ENCODE peak calls at places on chromosome 19, in five cellular contexts. G, H, Z, X and E are unnamed samples.

GRCh38 chr19:33604651-33605050 is 17.1 kb upstream of the CHST8 start:
- DNase-seq in G (no peak), H (no peak), Z (no peak), X (no peak), E (no peak)

GRCh38 chr19:6260912-6261636 is 18.7 kb downstream of the MLLT1 start:
- DNase-seq in G (no peak), H (no peak), Z (no peak), X (no peak), E (no peak)

GRCh38 chr19:4977299-4978174 is 8.6 kb downstream of the KDM4B start:
- DNase-seq in G (peak), H (no peak), Z (no peak), X (peak), E (peak)

GRCh38 chr19:548841-549830 is 5.3 kb downstream of the GZMM start:
- DNase-seq in G (no peak), H (no peak), Z (no peak), X (no peak), E (no peak)

GRCh38 chr19:54180691-54181091 is 7.7 kb upstream of the TMC4 start:
- DNase-seq in G (no peak), H (no peak), Z (no peak), X (no peak), E (no peak)

GRCh38 chr19:1171755-1172352 is 2.2 kb downstream of the SBNO2 start:
- DNase-seq in G (no peak), H (no peak), Z (no peak), X (no peak), E (no peak)

GRCh38 chr19:32131037-32131436 is 214.4 kb upstream of the ZNF507 start:
- DNase-seq in G (no peak), H (no peak), Z (no peak), X (no peak), E (no peak)

GRCh38 chr19:10269333-10270179 is 1.4 kb upstream of the ICAM1 start:
- DNase-seq in G (peak), H (peak), Z (peak), X (peak), E (peak)

GRCh38 chr19:50067575-50067974 is 41.8 kb downstream of the ZNF473 start:
- DNase-seq in G (no peak), H (no peak), Z (no peak), X (no peak), E (no peak)

GRCh38 chr19:38135150-38135998 is 88.6 kb downstream of the DPF1 start:
- DNase-seq in G (no peak), H (no peak), Z (no peak), X (peak), E (no peak)

GRCh38 chr19:33273881-33274662 is 28.3 kb downstream of the CEBPA start:
- DNase-seq in G (peak), H (peak), Z (no peak), X (peak), E (no peak)

GRCh38 chr19:719081-719512 is 10.4 kb downstream of the PALM start:
- DNase-seq in G (peak), H (no peak), Z (no peak), X (no peak), E (no peak)

GRCh38 chr19:5137114-5137513 is 168.2 kb downstream of the KDM4B start:
- DNase-seq in G (no peak), H (no peak), Z (no peak), X (no peak), E (no peak)

GRCh38 chr19:48926909-48927308 is 6.6 kb upstream of the DHDH start:
- DNase-seq in G (peak), H (peak), Z (peak), X (peak), E (peak)

GRCh38 chr19:29277107-29277506 is 64.2 kb upstream of the UQCRFS1 start:
- DNase-seq in G (no peak), H (peak), Z (no peak), X (no peak), E (no peak)

GRCh38 chr19:49802836-49803528 is 10.1 kb downstream of the FUZ start:
- DNase-seq in G (no peak), H (no peak), Z (no peak), X (no peak), E (no peak)

GRCh38 chr19:19747357-19748220 is 14.7 kb upstream of the ZNF14 start:
- DNase-seq in G (no peak), H (no peak), Z (no peak), X (no peak), E (no peak)

GRCh38 chr19:39546599-39546998 is 6.6 kb upstream of the EID2 start:
- DNase-seq in G (no peak), H (no peak), Z (no peak), X (no peak), E (no peak)
- TF ChIP-seq CTCF in G (no peak), H (no peak), Z (no peak), X (no peak), E (no peak)

GRCh38 chr19:58474997-58475713 is 997 bp upstream of the ZNF446 start:
- DNase-seq in G (no peak), H (no peak), Z (no peak), X (no peak), E (no peak)

GRCh38 chr19:58476498-58477015 is 405 bp downstream of the ZNF446 start:
- DNase-seq in G (no peak), H (peak), Z (no peak), X (peak), E (no peak)

GRCh38 chr19:58474291-58474996 is 1.7 kb upstream of the ZNF446 start:
- DNase-seq in G (no peak), H (no peak), Z (no peak), X (peak), E (peak)

GRCh38 chr19:58477130-58477529 is 978 bp downstream of the ZNF446 start:
- DNase-seq in G (no peak), H (no peak), Z (no peak), X (no peak), E (no peak)

DNA sequence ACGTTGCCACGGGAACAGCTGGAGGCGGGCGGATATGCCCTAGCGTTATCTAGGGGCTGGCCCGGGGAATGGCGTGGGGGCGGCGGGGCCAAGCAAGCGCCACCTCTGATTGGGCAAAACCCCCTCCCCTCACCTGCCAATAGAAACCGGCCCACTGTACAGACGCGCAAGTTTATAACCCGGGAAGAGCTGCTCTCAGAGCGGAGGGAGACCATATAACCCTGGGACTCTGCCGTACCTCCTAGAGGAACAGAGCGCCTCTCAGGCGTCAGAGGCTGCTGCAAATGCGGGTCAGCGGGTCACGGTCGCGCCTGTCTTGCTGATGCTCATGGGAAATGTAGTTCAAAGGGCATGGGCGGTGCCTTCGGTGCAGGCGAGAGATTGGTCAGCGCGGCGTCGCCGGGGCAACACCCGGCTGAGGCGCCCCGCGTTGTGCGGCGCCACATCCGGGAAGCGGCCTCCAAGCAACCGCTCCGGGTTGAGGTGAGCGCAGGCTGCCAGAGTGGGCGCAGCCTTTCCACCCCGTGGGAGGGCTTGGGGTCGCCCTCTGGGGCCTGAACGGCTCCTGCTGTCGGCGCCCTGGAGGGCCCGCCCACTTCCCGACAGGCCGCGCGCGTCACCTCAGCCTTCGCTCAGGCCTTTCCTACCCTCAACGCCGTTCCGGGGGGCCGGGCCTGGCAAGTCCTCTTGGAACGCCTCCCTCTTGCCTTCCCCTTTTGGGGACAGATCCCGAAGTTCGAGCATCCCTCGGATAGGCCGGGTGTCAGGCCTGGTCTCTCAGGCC is at the start of gene ZNF446:
- DNase-seq in G (peak), H (peak), Z (peak), X (peak), E (peak)
- TF ChIP-seq CTCF in G (no peak), H (no peak), Z (peak), X (no peak), E (no peak)

GRCh38 chr19:56547535-56547934 is 8.8 kb downstream of the ZFP28 start:
- DNase-seq in G (no peak), H (no peak), Z (no peak), X (no peak), E (no peak)
- TF ChIP-seq CTCF in G (no peak), H (no peak), Z (no peak), X (peak), E (no peak)

GRCh38 chr19:3783660-3784584 is 2.3 kb downstream of the MATK start:
- DNase-seq in G (no peak), H (no peak), Z (no peak), X (no peak), E (no peak)
- TF ChIP-seq CTCF in G (no peak), H (peak), Z (no peak), X (peak), E (no peak)

GRCh38 chr19:16185925-16186234 is 670 bp downstream of the FAM32A start:
- DNase-seq in G (no peak), H (no peak), Z (no peak), X (no peak), E (no peak)
- TF ChIP-seq CTCF in G (peak), H (peak), Z (no peak), X (peak), E (peak)

GRCh38 chr19:45828523-45828922 is 13.4 kb upstream of the RSPH6A start:
- DNase-seq in G (no peak), H (no peak), Z (no peak), X (no peak), E (no peak)
- TF ChIP-seq CTCF in G (no peak), H (no peak), Z (no peak), X (no peak), E (no peak)

GRCh38 chr19:11659612-11660011 is 62.3 kb downstream of the ZNF627 start:
- DNase-seq in G (no peak), H (no peak), Z (no peak), X (peak), E (no peak)
- TF ChIP-seq CTCF in G (no peak), H (peak), Z (no peak), X (no peak), E (no peak)

GRCh38 chr19:15437355-15438123 is 12.2 kb downstream of the WIZ start:
- DNase-seq in G (no peak), H (no peak), Z (no peak), X (no peak), E (no peak)
- TF ChIP-seq CTCF in G (peak), H (peak), Z (peak), X (peak), E (peak)

DNA sequence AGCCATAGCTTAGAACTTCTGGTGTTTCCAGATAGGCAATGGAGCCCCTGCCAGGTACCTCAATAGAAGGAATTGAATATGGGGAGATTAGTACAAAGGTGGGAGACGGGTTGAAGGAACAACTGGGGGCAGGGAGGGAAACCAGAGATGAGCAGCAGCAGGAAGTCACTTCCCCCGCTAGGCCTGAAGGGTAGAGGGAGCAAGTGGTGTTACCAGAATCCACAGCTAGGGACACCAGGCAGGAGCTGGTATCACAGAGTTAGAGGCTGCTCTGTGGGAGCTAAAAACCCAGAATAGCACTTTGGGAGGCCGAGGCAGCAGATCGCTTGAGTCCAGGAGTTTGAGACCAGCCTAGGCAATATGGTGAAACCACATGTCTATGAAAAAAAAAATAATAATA is 15.3 kb upstream of the HNRNPUL1 start:
- DNase-seq in G (no peak), H (no peak), Z (no peak), X (no peak), E (no peak)
- TF ChIP-seq CTCF in G (no peak), H (no peak), Z (no peak), X (no peak), E (no peak)